ENCODE peak calls at places on chromosomes 12 and 14, in ten cellular contexts. One of them, this sample, is unnamed.

GRCh38 chr12:34401659-34402227 is 379.4 kb downstream of the ALG10 start:
- DNase-seq in H4: no peak
- DNase-seq in CD8-positive, alpha-beta memory T cell: no peak
- DNase-seq in hepatic stellate cell: no peak
- DNase-seq in A549: no peak
- DNase-seq in stimulated activated CD4-positive, alpha-beta T cell treated with anti-CD3 and anti-CD28 coated beads, Interleukin-12 subunit alpha, Interleukin-12 subunit beta, amount 100 ng/mL, for 4 hours: no peak
- DNase-seq in AG08396: peak; percentile 0
- DNase-seq in fibroblast of lung: no peak
- DNase-seq in HEK293T: peak; percentile 0
- DNase-seq in left lung: peak; percentile 62
- DNase-seq in this sample: peak; percentile 24

GRCh38 chr12:67019070-67019469 is 250.1 kb upstream of the CAND1 start:
- DNase-seq in H4: no peak
- DNase-seq in CD8-positive, alpha-beta memory T cell: no peak
- DNase-seq in hepatic stellate cell: no peak
- DNase-seq in A549: no peak
- DNase-seq in stimulated activated CD4-positive, alpha-beta T cell treated with anti-CD3 and anti-CD28 coated beads, Interleukin-12 subunit alpha, Interleukin-12 subunit beta, amount 100 ng/mL, for 4 hours: no peak
- DNase-seq in AG08396: no peak
- DNase-seq in fibroblast of lung: peak; percentile 59
- DNase-seq in HEK293T: no peak
- DNase-seq in left lung: no peak
- DNase-seq in this sample: no peak

GRCh38 chr14:91117960-91118359 is 4.1 kb downstream of the DGLUCY start:
- DNase-seq in H4: no peak
- DNase-seq in CD8-positive, alpha-beta memory T cell: no peak
- DNase-seq in hepatic stellate cell: no peak
- DNase-seq in A549: no peak
- DNase-seq in stimulated activated CD4-positive, alpha-beta T cell treated with anti-CD3 and anti-CD28 coated beads, Interleukin-12 subunit alpha, Interleukin-12 subunit beta, amount 100 ng/mL, for 4 hours: no peak
- DNase-seq in AG08396: no peak
- DNase-seq in fibroblast of lung: no peak
- DNase-seq in HEK293T: no peak
- DNase-seq in left lung: no peak
- DNase-seq in this sample: no peak

GRCh38 chr14:78403278-78403815 is 233.2 kb downstream of the NRXN3 start:
- DNase-seq in H4: no peak
- DNase-seq in CD8-positive, alpha-beta memory T cell: no peak
- DNase-seq in hepatic stellate cell: peak; percentile 4
- DNase-seq in A549: no peak
- DNase-seq in stimulated activated CD4-positive, alpha-beta T cell treated with anti-CD3 and anti-CD28 coated beads, Interleukin-12 subunit alpha, Interleukin-12 subunit beta, amount 100 ng/mL, for 4 hours: no peak
- DNase-seq in AG08396: no peak
- DNase-seq in fibroblast of lung: peak; percentile 75
- DNase-seq in HEK293T: no peak
- DNase-seq in left lung: no peak
- DNase-seq in this sample: no peak

GRCh38 chr14:50318031-50318626 is 6.0 kb downstream of the DMAC2L start:
- DNase-seq in H4: peak; percentile 42
- DNase-seq in CD8-positive, alpha-beta memory T cell: no peak
- DNase-seq in hepatic stellate cell: peak; percentile 40
- DNase-seq in A549: peak; percentile 46
- DNase-seq in stimulated activated CD4-positive, alpha-beta T cell treated with anti-CD3 and anti-CD28 coated beads, Interleukin-12 subunit alpha, Interleukin-12 subunit beta, amount 100 ng/mL, for 4 hours: no peak
- DNase-seq in AG08396: no peak
- DNase-seq in fibroblast of lung: peak; percentile 38
- DNase-seq in HEK293T: no peak
- DNase-seq in left lung: no peak
- DNase-seq in this sample: no peak

GRCh38 chr12:121917950-121918678 is at the start of gene CFAP251:
- DNase-seq in H4: peak; percentile 59
- DNase-seq in CD8-positive, alpha-beta memory T cell: peak; percentile 94
- DNase-seq in hepatic stellate cell: peak; percentile 95
- DNase-seq in A549: no peak
- DNase-seq in stimulated activated CD4-positive, alpha-beta T cell treated with anti-CD3 and anti-CD28 coated beads, Interleukin-12 subunit alpha, Interleukin-12 subunit beta, amount 100 ng/mL, for 4 hours: peak; percentile 93
- DNase-seq in AG08396: peak; percentile 91
- DNase-seq in fibroblast of lung: peak; percentile 74
- DNase-seq in HEK293T: peak; percentile 55
- DNase-seq in left lung: peak; percentile 99
- DNase-seq in this sample: peak; percentile 94

GRCh38 chr14:101839236-101839635 is 77.7 kb downstream of the PPP2R5C start:
- DNase-seq in H4: no peak
- DNase-seq in CD8-positive, alpha-beta memory T cell: peak; percentile 45
- DNase-seq in hepatic stellate cell: no peak
- DNase-seq in A549: no peak
- DNase-seq in stimulated activated CD4-positive, alpha-beta T cell treated with anti-CD3 and anti-CD28 coated beads, Interleukin-12 subunit alpha, Interleukin-12 subunit beta, amount 100 ng/mL, for 4 hours: no peak
- DNase-seq in AG08396: no peak
- DNase-seq in fibroblast of lung: no peak
- DNase-seq in HEK293T: no peak
- DNase-seq in left lung: no peak
- DNase-seq in this sample: peak; percentile 45

GRCh38 chr12:70150230-70150629 is 93.0 kb upstream of the CNOT2 start:
- DNase-seq in H4: no peak
- DNase-seq in CD8-positive, alpha-beta memory T cell: no peak
- DNase-seq in hepatic stellate cell: no peak
- DNase-seq in A549: no peak
- DNase-seq in stimulated activated CD4-positive, alpha-beta T cell treated with anti-CD3 and anti-CD28 coated beads, Interleukin-12 subunit alpha, Interleukin-12 subunit beta, amount 100 ng/mL, for 4 hours: no peak
- DNase-seq in AG08396: no peak
- DNase-seq in fibroblast of lung: no peak
- DNase-seq in HEK293T: no peak
- DNase-seq in left lung: no peak
- DNase-seq in this sample: no peak

GRCh38 chr14:50051106-50051505 is 65.3 kb downstream of the VCPKMT start:
- DNase-seq in H4: no peak
- DNase-seq in CD8-positive, alpha-beta memory T cell: no peak
- DNase-seq in hepatic stellate cell: no peak
- DNase-seq in A549: no peak
- DNase-seq in stimulated activated CD4-positive, alpha-beta T cell treated with anti-CD3 and anti-CD28 coated beads, Interleukin-12 subunit alpha, Interleukin-12 subunit beta, amount 100 ng/mL, for 4 hours: no peak
- DNase-seq in AG08396: no peak
- DNase-seq in fibroblast of lung: no peak
- DNase-seq in HEK293T: no peak
- DNase-seq in left lung: no peak
- DNase-seq in this sample: no peak

GRCh38 chr12:91387461-91388134 is 205.0 kb upstream of the DCN start:
- DNase-seq in H4: no peak
- DNase-seq in CD8-positive, alpha-beta memory T cell: no peak
- DNase-seq in hepatic stellate cell: no peak
- DNase-seq in A549: no peak
- DNase-seq in stimulated activated CD4-positive, alpha-beta T cell treated with anti-CD3 and anti-CD28 coated beads, Interleukin-12 subunit alpha, Interleukin-12 subunit beta, amount 100 ng/mL, for 4 hours: no peak
- DNase-seq in AG08396: no peak
- DNase-seq in fibroblast of lung: no peak
- DNase-seq in HEK293T: no peak
- DNase-seq in left lung: no peak
- DNase-seq in this sample: no peak

GRCh38 chr14:51884086-51884927 is 23.9 kb downstream of the GNG2 start:
- DNase-seq in H4: peak; percentile 70
- DNase-seq in CD8-positive, alpha-beta memory T cell: no peak
- DNase-seq in hepatic stellate cell: no peak
- DNase-seq in A549: no peak
- DNase-seq in stimulated activated CD4-positive, alpha-beta T cell treated with anti-CD3 and anti-CD28 coated beads, Interleukin-12 subunit alpha, Interleukin-12 subunit beta, amount 100 ng/mL, for 4 hours: no peak
- DNase-seq in AG08396: no peak
- DNase-seq in fibroblast of lung: peak; percentile 85
- DNase-seq in HEK293T: no peak
- DNase-seq in left lung: no peak
- DNase-seq in this sample: no peak

GRCh38 chr14:94952097-94952496 is 182.2 kb upstream of the GSC start:
- DNase-seq in H4: no peak
- DNase-seq in CD8-positive, alpha-beta memory T cell: no peak
- DNase-seq in hepatic stellate cell: no peak
- DNase-seq in A549: no peak
- DNase-seq in stimulated activated CD4-positive, alpha-beta T cell treated with anti-CD3 and anti-CD28 coated beads, Interleukin-12 subunit alpha, Interleukin-12 subunit beta, amount 100 ng/mL, for 4 hours: no peak
- DNase-seq in AG08396: no peak
- DNase-seq in fibroblast of lung: no peak
- DNase-seq in HEK293T: no peak
- DNase-seq in left lung: no peak
- DNase-seq in this sample: no peak

GRCh38 chr12:75878382-75878720 is 153.2 kb downstream of the PHLDA1 start:
- DNase-seq in H4: no peak
- DNase-seq in CD8-positive, alpha-beta memory T cell: no peak
- DNase-seq in hepatic stellate cell: peak; percentile 46
- DNase-seq in A549: no peak
- DNase-seq in stimulated activated CD4-positive, alpha-beta T cell treated with anti-CD3 and anti-CD28 coated beads, Interleukin-12 subunit alpha, Interleukin-12 subunit beta, amount 100 ng/mL, for 4 hours: no peak
- DNase-seq in AG08396: no peak
- DNase-seq in fibroblast of lung: no peak
- DNase-seq in HEK293T: no peak
- DNase-seq in left lung: no peak
- DNase-seq in this sample: no peak

GRCh38 chr14:29220077-29220476 is 453.5 kb downstream of the FOXG1 start:
- DNase-seq in H4: no peak
- DNase-seq in CD8-positive, alpha-beta memory T cell: no peak
- DNase-seq in hepatic stellate cell: no peak
- DNase-seq in A549: no peak
- DNase-seq in stimulated activated CD4-positive, alpha-beta T cell treated with anti-CD3 and anti-CD28 coated beads, Interleukin-12 subunit alpha, Interleukin-12 subunit beta, amount 100 ng/mL, for 4 hours: no peak
- DNase-seq in AG08396: no peak
- DNase-seq in fibroblast of lung: no peak
- DNase-seq in HEK293T: no peak
- DNase-seq in left lung: no peak
- DNase-seq in this sample: no peak

GRCh38 chr12:132326646-132327045 is 2.7 kb downstream of the GALNT9 start:
- DNase-seq in H4: no peak
- DNase-seq in CD8-positive, alpha-beta memory T cell: no peak
- DNase-seq in hepatic stellate cell: no peak
- DNase-seq in A549: no peak
- DNase-seq in stimulated activated CD4-positive, alpha-beta T cell treated with anti-CD3 and anti-CD28 coated beads, Interleukin-12 subunit alpha, Interleukin-12 subunit beta, amount 100 ng/mL, for 4 hours: no peak
- DNase-seq in AG08396: no peak
- DNase-seq in fibroblast of lung: no peak
- DNase-seq in HEK293T: no peak
- DNase-seq in left lung: no peak
- DNase-seq in this sample: no peak

GRCh38 chr12:50218386-50218785 is 51.2 kb upstream of the CERS5 start:
- DNase-seq in H4: peak; percentile 42
- DNase-seq in CD8-positive, alpha-beta memory T cell: no peak
- DNase-seq in hepatic stellate cell: no peak
- DNase-seq in A549: peak; percentile 82
- DNase-seq in stimulated activated CD4-positive, alpha-beta T cell treated with anti-CD3 and anti-CD28 coated beads, Interleukin-12 subunit alpha, Interleukin-12 subunit beta, amount 100 ng/mL, for 4 hours: no peak
- DNase-seq in AG08396: no peak
- DNase-seq in fibroblast of lung: peak; percentile 70
- DNase-seq in HEK293T: no peak
- DNase-seq in left lung: no peak
- DNase-seq in this sample: no peak

GRCh38 chr12:112349440-112349839 is 32.8 kb downstream of the HECTD4 start:
- DNase-seq in H4: no peak
- DNase-seq in CD8-positive, alpha-beta memory T cell: no peak
- DNase-seq in hepatic stellate cell: no peak
- DNase-seq in A549: no peak
- DNase-seq in stimulated activated CD4-positive, alpha-beta T cell treated with anti-CD3 and anti-CD28 coated beads, Interleukin-12 subunit alpha, Interleukin-12 subunit beta, amount 100 ng/mL, for 4 hours: no peak
- DNase-seq in AG08396: no peak
- DNase-seq in fibroblast of lung: no peak
- DNase-seq in HEK293T: no peak
- DNase-seq in left lung: no peak
- DNase-seq in this sample: no peak

GRCh38 chr14:98931911-98932310 is 340.1 kb downstream of the BCL11B start:
- DNase-seq in H4: no peak
- DNase-seq in CD8-positive, alpha-beta memory T cell: peak; percentile 87
- DNase-seq in hepatic stellate cell: no peak
- DNase-seq in A549: no peak
- DNase-seq in stimulated activated CD4-positive, alpha-beta T cell treated with anti-CD3 and anti-CD28 coated beads, Interleukin-12 subunit alpha, Interleukin-12 subunit beta, amount 100 ng/mL, for 4 hours: peak; percentile 38
- DNase-seq in AG08396: no peak
- DNase-seq in fibroblast of lung: no peak
- DNase-seq in HEK293T: no peak
- DNase-seq in left lung: no peak
- DNase-seq in this sample: peak; percentile 57

GRCh38 chr14:36505193-36505815 is 14.7 kb downstream of the NKX2-1 start:
- DNase-seq in H4: no peak
- DNase-seq in CD8-positive, alpha-beta memory T cell: no peak
- DNase-seq in hepatic stellate cell: no peak
- DNase-seq in A549: no peak
- DNase-seq in stimulated activated CD4-positive, alpha-beta T cell treated with anti-CD3 and anti-CD28 coated beads, Interleukin-12 subunit alpha, Interleukin-12 subunit beta, amount 100 ng/mL, for 4 hours: no peak
- DNase-seq in AG08396: peak; percentile 10
- DNase-seq in fibroblast of lung: no peak
- DNase-seq in HEK293T: no peak
- DNase-seq in left lung: peak; percentile 89
- DNase-seq in this sample: no peak

GRCh38 chr14:34685819-34686428 is 28.5 kb downstream of the CFL2 start:
- DNase-seq in H4: no peak
- DNase-seq in CD8-positive, alpha-beta memory T cell: no peak
- DNase-seq in hepatic stellate cell: no peak
- DNase-seq in A549: no peak
- DNase-seq in stimulated activated CD4-positive, alpha-beta T cell treated with anti-CD3 and anti-CD28 coated beads, Interleukin-12 subunit alpha, Interleukin-12 subunit beta, amount 100 ng/mL, for 4 hours: no peak
- DNase-seq in AG08396: no peak
- DNase-seq in fibroblast of lung: no peak
- DNase-seq in HEK293T: no peak
- DNase-seq in left lung: no peak
- DNase-seq in this sample: no peak

GRCh38 chr14:75806247-75806876 is 145.3 kb downstream of the TTLL5 start:
- DNase-seq in H4: no peak
- DNase-seq in CD8-positive, alpha-beta memory T cell: no peak
- DNase-seq in hepatic stellate cell: no peak
- DNase-seq in A549: no peak
- DNase-seq in stimulated activated CD4-positive, alpha-beta T cell treated with anti-CD3 and anti-CD28 coated beads, Interleukin-12 subunit alpha, Interleukin-12 subunit beta, amount 100 ng/mL, for 4 hours: no peak
- DNase-seq in AG08396: no peak
- DNase-seq in fibroblast of lung: no peak
- DNase-seq in HEK293T: no peak
- DNase-seq in left lung: no peak
- DNase-seq in this sample: no peak

GRCh38 chr14:35399083-35399807 is 5.3 kb downstream of the NFKBIA start:
- DNase-seq in H4: no peak
- DNase-seq in CD8-positive, alpha-beta memory T cell: no peak
- DNase-seq in hepatic stellate cell: no peak
- DNase-seq in A549: no peak
- DNase-seq in stimulated activated CD4-positive, alpha-beta T cell treated with anti-CD3 and anti-CD28 coated beads, Interleukin-12 subunit alpha, Interleukin-12 subunit beta, amount 100 ng/mL, for 4 hours: no peak
- DNase-seq in AG08396: no peak
- DNase-seq in fibroblast of lung: no peak
- DNase-seq in HEK293T: no peak
- DNase-seq in left lung: no peak
- DNase-seq in this sample: no peak

GRCh38 chr12:104090685-104091084 is 26.4 kb downstream of the HCFC2 start:
- DNase-seq in H4: no peak
- DNase-seq in CD8-positive, alpha-beta memory T cell: no peak
- DNase-seq in hepatic stellate cell: no peak
- DNase-seq in A549: no peak
- DNase-seq in stimulated activated CD4-positive, alpha-beta T cell treated with anti-CD3 and anti-CD28 coated beads, Interleukin-12 subunit alpha, Interleukin-12 subunit beta, amount 100 ng/mL, for 4 hours: no peak
- DNase-seq in AG08396: no peak
- DNase-seq in fibroblast of lung: no peak
- DNase-seq in HEK293T: no peak
- DNase-seq in left lung: no peak
- DNase-seq in this sample: no peak

GRCh38 chr12:118360785-118361404 is 11.8 kb downstream of the TAOK3 start:
- DNase-seq in H4: peak; percentile 42
- DNase-seq in CD8-positive, alpha-beta memory T cell: no peak
- DNase-seq in hepatic stellate cell: peak; percentile 30
- DNase-seq in A549: peak; percentile 26
- DNase-seq in stimulated activated CD4-positive, alpha-beta T cell treated with anti-CD3 and anti-CD28 coated beads, Interleukin-12 subunit alpha, Interleukin-12 subunit beta, amount 100 ng/mL, for 4 hours: no peak
- DNase-seq in AG08396: no peak
- DNase-seq in fibroblast of lung: peak; percentile 76
- DNase-seq in HEK293T: no peak
- DNase-seq in left lung: no peak
- DNase-seq in this sample: no peak

GRCh38 chr12:11785722-11786121 is 136.2 kb downstream of the ETV6 start:
- DNase-seq in H4: peak; percentile 17
- DNase-seq in CD8-positive, alpha-beta memory T cell: no peak
- DNase-seq in hepatic stellate cell: no peak
- DNase-seq in A549: no peak
- DNase-seq in stimulated activated CD4-positive, alpha-beta T cell treated with anti-CD3 and anti-CD28 coated beads, Interleukin-12 subunit alpha, Interleukin-12 subunit beta, amount 100 ng/mL, for 4 hours: no peak
- DNase-seq in AG08396: no peak
- DNase-seq in fibroblast of lung: peak; percentile 47
- DNase-seq in HEK293T: no peak
- DNase-seq in left lung: no peak
- DNase-seq in this sample: no peak

GRCh38 chr14:104657563-104658324 is 31.7 kb upstream of the INF2 start:
- DNase-seq in H4: no peak
- DNase-seq in CD8-positive, alpha-beta memory T cell: no peak
- DNase-seq in hepatic stellate cell: no peak
- DNase-seq in A549: no peak
- DNase-seq in stimulated activated CD4-positive, alpha-beta T cell treated with anti-CD3 and anti-CD28 coated beads, Interleukin-12 subunit alpha, Interleukin-12 subunit beta, amount 100 ng/mL, for 4 hours: no peak
- DNase-seq in AG08396: no peak
- DNase-seq in fibroblast of lung: no peak
- DNase-seq in HEK293T: no peak
- DNase-seq in left lung: no peak
- DNase-seq in this sample: no peak

GRCh38 chr14:101823511-101824120 is 62.1 kb downstream of the PPP2R5C start:
- DNase-seq in H4: no peak
- DNase-seq in CD8-positive, alpha-beta memory T cell: peak; percentile 77
- DNase-seq in hepatic stellate cell: no peak
- DNase-seq in A549: no peak
- DNase-seq in stimulated activated CD4-positive, alpha-beta T cell treated with anti-CD3 and anti-CD28 coated beads, Interleukin-12 subunit alpha, Interleukin-12 subunit beta, amount 100 ng/mL, for 4 hours: peak; percentile 63
- DNase-seq in AG08396: no peak
- DNase-seq in fibroblast of lung: peak; percentile 22
- DNase-seq in HEK293T: no peak
- DNase-seq in left lung: no peak
- DNase-seq in this sample: peak; percentile 63

GRCh38 chr14:90726656-90727055 is 89.6 kb downstream of the TTC7B start:
- DNase-seq in H4: peak; percentile 22
- DNase-seq in CD8-positive, alpha-beta memory T cell: no peak
- DNase-seq in hepatic stellate cell: no peak
- DNase-seq in A549: peak; percentile 44
- DNase-seq in stimulated activated CD4-positive, alpha-beta T cell treated with anti-CD3 and anti-CD28 coated beads, Interleukin-12 subunit alpha, Interleukin-12 subunit beta, amount 100 ng/mL, for 4 hours: no peak
- DNase-seq in AG08396: peak; percentile 33
- DNase-seq in fibroblast of lung: peak; percentile 74
- DNase-seq in HEK293T: no peak
- DNase-seq in left lung: no peak
- DNase-seq in this sample: no peak

This sample was measured in activated CD4-positive, CD25-positive, alpha-beta regulatory T cell treated with anti-CD3 and anti-CD28 coated beads, Interleukin-2, amount 50 U/mL, for 72 hours.